ENCODE peak calls at places on chromosomes 12 and 14, in six cellular contexts. One of them, this sample, is unnamed.

GRCh38 chr12:100539209-100539608 is 34.3 kb upstream of the GAS2L3 start:
- DNase-seq in activated T-helper 1 cell treated with anti-CD3 and anti-CD28 coated beads, Interleukin-2, amount 50 U/mL, for 16 hours: no peak
- DNase-seq in C1 segment of cervical spinal cord: no peak
- DNase-seq in foreskin fibroblast: peak; percentile 20
- DNase-seq in EL: peak; percentile 41
- DNase-seq in HuH-7.5: no peak
- DNase-seq in this sample: no peak

GRCh38 chr12:20368653-20369163 is 371 bp downstream of the PDE3A start:
- DNase-seq in activated T-helper 1 cell treated with anti-CD3 and anti-CD28 coated beads, Interleukin-2, amount 50 U/mL, for 16 hours: no peak
- DNase-seq in C1 segment of cervical spinal cord: peak; percentile 42
- DNase-seq in foreskin fibroblast: peak; percentile 67
- DNase-seq in EL: peak; percentile 54
- DNase-seq in HuH-7.5: peak; percentile 48
- DNase-seq in this sample: peak; percentile 15

GRCh38 chr12:101743724-101744472 is 4.6 kb upstream of the SYCP3 start:
- DNase-seq in activated T-helper 1 cell treated with anti-CD3 and anti-CD28 coated beads, Interleukin-2, amount 50 U/mL, for 16 hours: no peak
- DNase-seq in C1 segment of cervical spinal cord: no peak
- DNase-seq in foreskin fibroblast: no peak
- DNase-seq in EL: no peak
- DNase-seq in HuH-7.5: no peak
- DNase-seq in this sample: no peak

GRCh38 chr14:84566109-84566508 is 963.8 kb upstream of the FLRT2 start:
- DNase-seq in activated T-helper 1 cell treated with anti-CD3 and anti-CD28 coated beads, Interleukin-2, amount 50 U/mL, for 16 hours: no peak
- DNase-seq in C1 segment of cervical spinal cord: no peak
- DNase-seq in foreskin fibroblast: no peak
- DNase-seq in EL: no peak
- DNase-seq in HuH-7.5: no peak
- DNase-seq in this sample: no peak

GRCh38 chr12:108627134-108627920 is 6.4 kb downstream of the SELPLG start:
- DNase-seq in activated T-helper 1 cell treated with anti-CD3 and anti-CD28 coated beads, Interleukin-2, amount 50 U/mL, for 16 hours: no peak
- DNase-seq in C1 segment of cervical spinal cord: no peak
- DNase-seq in foreskin fibroblast: no peak
- DNase-seq in EL: no peak
- DNase-seq in HuH-7.5: no peak
- DNase-seq in this sample: no peak

GRCh38 chr12:88381456-88381855 is 198.8 kb downstream of the KITLG start:
- DNase-seq in activated T-helper 1 cell treated with anti-CD3 and anti-CD28 coated beads, Interleukin-2, amount 50 U/mL, for 16 hours: no peak
- DNase-seq in C1 segment of cervical spinal cord: no peak
- DNase-seq in foreskin fibroblast: no peak
- DNase-seq in EL: no peak
- DNase-seq in HuH-7.5: no peak
- DNase-seq in this sample: no peak

GRCh38 chr12:54428050-54429013 is 9.3 kb upstream of the ITGA5 start:
- DNase-seq in activated T-helper 1 cell treated with anti-CD3 and anti-CD28 coated beads, Interleukin-2, amount 50 U/mL, for 16 hours: no peak
- DNase-seq in C1 segment of cervical spinal cord: no peak
- DNase-seq in foreskin fibroblast: peak; percentile 76
- DNase-seq in EL: peak; percentile 93
- DNase-seq in HuH-7.5: no peak
- DNase-seq in this sample: no peak

GRCh38 chr12:15336772-15337553 is 14.7 kb downstream of the PTPRO start:
- DNase-seq in activated T-helper 1 cell treated with anti-CD3 and anti-CD28 coated beads, Interleukin-2, amount 50 U/mL, for 16 hours: no peak
- DNase-seq in C1 segment of cervical spinal cord: no peak
- DNase-seq in foreskin fibroblast: peak; percentile 75
- DNase-seq in EL: peak; percentile 78
- DNase-seq in HuH-7.5: no peak
- DNase-seq in this sample: no peak

GRCh38 chr12:85029456-85029855 is 6.6 kb downstream of the TSPAN19 start:
- DNase-seq in activated T-helper 1 cell treated with anti-CD3 and anti-CD28 coated beads, Interleukin-2, amount 50 U/mL, for 16 hours: no peak
- DNase-seq in C1 segment of cervical spinal cord: no peak
- DNase-seq in foreskin fibroblast: peak; percentile 61
- DNase-seq in EL: peak; percentile 9
- DNase-seq in HuH-7.5: no peak
- DNase-seq in this sample: peak; percentile 1

This sample was measured in frontal cortex.